ENCODE peak calls at places on chromosomes 6 and 20, in nine cellular contexts. O is nephron progenitor cell, B is PC-9, P is AG10803, Z is tibial nerve, I is WTC11, U is neural progenitor cell, K is A673, F is GM06990. Y is an unnamed sample.
A peak's percentile ranks its signal among the peaks of the same experiment; 100 is the strongest.

GRCh38 chr20:7523288-7523687 is 417.0 kb downstream of the HAO1 start:
- DNase-seq in O (no peak), B (no peak), P (no peak), Z (no peak), I (no peak), U (no peak), K (no peak), F (no peak), Y (no peak)

GRCh38 chr20:3652646-3653596 is 10.3 kb downstream of the GFRA4 start:
- DNase-seq in O (no peak), B (no peak), P (no peak), Z (no peak), I (no peak), U (no peak), K (no peak), F (no peak), Y (no peak)

GRCh38 chr6:50116797-50117542 is 67.2 kb upstream of the DEFB112 start:
- DNase-seq in O (no peak), B (no peak), P (no peak), Z (no peak), I (no peak), U (no peak), K (no peak), F (no peak), Y (no peak)

GRCh38 chr6:2558098-2558770 is 192.5 kb downstream of the MYLK4 start:
- DNase-seq in O (no peak), B (no peak), P (no peak), Z (no peak), I (no peak), U (no peak), K (no peak), F (no peak), Y (no peak)

GRCh38 chr20:36491901-36492617 is 49.3 kb upstream of the MYL9 start:
- DNase-seq in O (no peak), B (no peak), P (no peak), Z (no peak), I (no peak), U (no peak), K (no peak), F (no peak), Y (no peak)

GRCh38 chr20:37323985-37324384 is 22.0 kb upstream of the SRC start:
- DNase-seq in O (no peak), B (no peak), P (peak; percentile 93), Z (no peak), I (no peak), U (no peak), K (no peak), F (no peak), Y (no peak)

GRCh38 chr6:6332240-6332639 is 11.8 kb upstream of the F13A1 start:
- DNase-seq in O (no peak), B (no peak), P (no peak), Z (no peak), I (no peak), U (no peak), K (no peak), F (peak; percentile 60), Y (no peak)

GRCh38 chr6:9745476-9745875 is 669.4 kb downstream of the TFAP2A start:
- DNase-seq in O (no peak), B (no peak), P (peak; percentile 2), Z (no peak), I (no peak), U (no peak), K (peak; percentile 11), F (no peak), Y (no peak)

GRCh38 chr6:37615564-37616340 is 81.9 kb downstream of the MDGA1 start:
- DNase-seq in O (no peak), B (no peak), P (peak; percentile 68), Z (no peak), I (no peak), U (no peak), K (peak; percentile 77), F (no peak), Y (no peak)

GRCh38 chr6:166955121-166955864 is 1.1 kb downstream of the RNASET2 start:
- DNase-seq in O (peak; percentile 22), B (no peak), P (no peak), Z (peak; percentile 29), I (no peak), U (peak; percentile 36), K (no peak), F (peak; percentile 59), Y (no peak)

GRCh38 chr20:48912065-48912464 is 9.4 kb upstream of the ARFGEF2 start:
- DNase-seq in O (no peak), B (no peak), P (no peak), Z (no peak), I (no peak), U (no peak), K (no peak), F (peak; percentile 50), Y (peak; percentile 68)

GRCh38 chr6:4449409-4449808 is 314.0 kb upstream of the ECI2 start:
- DNase-seq in O (no peak), B (no peak), P (no peak), Z (no peak), I (no peak), U (no peak), K (no peak), F (no peak), Y (no peak)

GRCh38 chr6:170243791-170244291 is 47.0 kb downstream of the DLL1 start:
- DNase-seq in O (peak; percentile 55), B (no peak), P (no peak), Z (no peak), I (no peak), U (peak; percentile 49), K (no peak), F (no peak), Y (peak; percentile 92)

GRCh38 chr6:34544052-34544604 is 12.0 kb downstream of the SPDEF start:
- DNase-seq in O (no peak), B (no peak), P (no peak), Z (no peak), I (no peak), U (no peak), K (no peak), F (no peak), Y (no peak)

GRCh38 chr6:72466971-72467566 is 154.8 kb upstream of the KCNQ5 start:
- DNase-seq in O (no peak), B (no peak), P (no peak), Z (no peak), I (no peak), U (no peak), K (no peak), F (no peak), Y (no peak)

GRCh38 chr20:57993738-57994431 is 234.6 kb downstream of the ANKRD60 start:
- DNase-seq in O (no peak), B (no peak), P (peak; percentile 26), Z (no peak), I (no peak), U (no peak), K (no peak), F (no peak), Y (no peak)

GRCh38 chr20:57157106-57157691 is 109.2 kb downstream of the BMP7 start:
- DNase-seq in O (no peak), B (no peak), P (no peak), Z (no peak), I (no peak), U (no peak), K (no peak), F (no peak), Y (no peak)

GRCh38 chr6:79818471-79818870 is 128.9 kb downstream of the ELOVL4 start:
- DNase-seq in O (no peak), B (no peak), P (no peak), Z (no peak), I (no peak), U (no peak), K (peak; percentile 36), F (no peak), Y (no peak)

GRCh38 chr6:125794342-125795137 is 3.8 kb downstream of the NCOA7 start:
- DNase-seq in O (no peak), B (no peak), P (peak; percentile 53), Z (no peak), I (no peak), U (no peak), K (no peak), F (no peak), Y (no peak)

GRCh38 chr20:1702288-1702687 is 44.7 kb upstream of the SIRPG start:
- DNase-seq in O (no peak), B (no peak), P (peak; percentile 47), Z (no peak), I (no peak), U (no peak), K (no peak), F (no peak), Y (no peak)

GRCh38 chr6:37048851-37049734 is 43.6 kb downstream of the FGD2 start:
- DNase-seq in O (no peak), B (peak; percentile 47), P (peak; percentile 73), Z (peak; percentile 43), I (no peak), U (no peak), K (no peak), F (peak; percentile 57), Y (no peak)

GRCh38 chr6:162249907-162250642 is 477.5 kb downstream of the PRKN start:
- DNase-seq in O (no peak), B (no peak), P (no peak), Z (no peak), I (no peak), U (no peak), K (no peak), F (no peak), Y (no peak)

GRCh38 chr6:13769655-13770053 is 44.7 kb downstream of the MCUR1 start:
- DNase-seq in O (no peak), B (no peak), P (no peak), Z (no peak), I (peak; percentile 65), U (no peak), K (no peak), F (no peak), Y (no peak)
- TF ChIP-seq CTCF in O (no peak), B (peak; percentile 50), P (peak; percentile 20), Z (no peak), I (peak; percentile 73), U (peak; percentile 19), K (peak; percentile 43), F (peak; percentile 28), Y (no peak)

GRCh38 chr20:50292324-50293243 is 102.0 kb downstream of the CEBPB start:
- DNase-seq in O (peak; percentile 32), B (peak; percentile 92), P (peak; percentile 97), Z (peak; percentile 96), I (peak; percentile 30), U (no peak), K (no peak), F (no peak), Y (no peak)
- TF ChIP-seq CTCF in O (no peak), B (no peak), P (no peak), Z (peak; percentile 35), I (no peak), U (no peak), K (no peak), F (no peak), Y (no peak)

DNA sequence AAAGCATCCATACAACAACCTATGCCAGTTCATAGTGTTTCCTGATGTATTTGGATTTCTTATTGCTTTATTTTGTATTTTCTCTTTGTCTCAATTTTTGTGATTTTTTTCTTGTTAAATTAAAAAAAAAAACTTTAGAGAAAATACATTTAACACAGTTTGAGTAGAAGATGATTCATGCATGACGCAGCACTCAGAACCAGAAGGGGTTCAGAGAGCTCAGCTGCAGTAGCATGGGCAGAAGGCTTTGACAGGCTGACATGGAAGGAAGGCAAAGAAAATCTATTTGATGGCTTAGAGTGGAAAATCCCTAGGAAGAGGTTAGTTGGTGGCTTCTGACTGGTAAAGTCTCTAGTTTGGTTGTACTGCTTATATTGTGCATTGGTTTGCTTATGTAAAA is 207.2 kb upstream of the STXBP5 start:
- DNase-seq in O (no peak), B (no peak), P (peak; percentile 47), Z (no peak), I (no peak), U (no peak), K (no peak), F (no peak), Y (no peak)
- TF ChIP-seq CTCF in O (no peak), B (no peak), P (no peak), Z (no peak), I (no peak), U (no peak), K (no peak), F (no peak), Y (no peak)

GRCh38 chr6:52389626-52390360 is 27.8 kb downstream of the PAQR8 start:
- DNase-seq in O (no peak), B (peak; percentile 28), P (peak; percentile 31), Z (no peak), I (no peak), U (no peak), K (peak; percentile 41), F (peak; percentile 75), Y (no peak)
- TF ChIP-seq CTCF in O (no peak), B (no peak), P (no peak), Z (no peak), I (no peak), U (no peak), K (no peak), F (no peak), Y (no peak)